ENCODE peak calls at places on chromosomes 4 and X, in five cellular contexts. Y is A549, Q is suprapubic skin, J is stomach, N is transverse colon. W is an unnamed sample.

GRCh38 chr4:17584502-17585213 is 7.7 kb downstream of the LAP3 start:
- DNase-seq in Y (no peak), Q (no peak), J (no peak), N (no peak), W (no peak)

GRCh38 chr4:93710101-93710846 is 118.3 kb upstream of the ATOH1 start:
- DNase-seq in Y (no peak), Q (no peak), J (no peak), N (no peak), W (no peak)

GRCh38 chrX:106987488-106987887 is 12.5 kb downstream of the MORC4 start:
- DNase-seq in Y (no peak), Q (no peak), J (no peak), N (no peak), W (no peak)

GRCh38 chr4:77264826-77265225 is 107.8 kb downstream of the CCNG2 start:
- DNase-seq in Y (no peak), Q (no peak), J (no peak), N (no peak), W (no peak)

GRCh38 chrX:153245288-153245731 is 66.2 kb downstream of the MAGEA1 start:
- DNase-seq in Y (no peak), Q (no peak), J (no peak), N (no peak), W (no peak)

GRCh38 chr4:53816561-53816960 is 225.3 kb upstream of the LNX1 start:
- DNase-seq in Y (no peak), Q (no peak), J (no peak), N (no peak), W (no peak)

GRCh38 chr4:111064342-111064993 is 441.6 kb upstream of the PITX2 start:
- DNase-seq in Y (peak), Q (no peak), J (no peak), N (no peak), W (no peak)

GRCh38 chrX:110346681-110347080 is 12.0 kb upstream of the RTL9 start:
- DNase-seq in Y (no peak), Q (peak), J (peak), N (no peak), W (no peak)

GRCh38 chr4:80237992-80238391 is 28.5 kb upstream of the FGF5 start:
- DNase-seq in Y (no peak), Q (no peak), J (no peak), N (no peak), W (no peak)

GRCh38 chr4:45646885-45647598 is 476.8 kb downstream of the GABRG1 start:
- DNase-seq in Y (no peak), Q (no peak), J (no peak), N (no peak), W (no peak)

GRCh38 chrX:105822138-105823091 is at the start of gene NRK:
- DNase-seq in Y (no peak), Q (peak), J (no peak), N (no peak), W (peak)

GRCh38 chrX:40096395-40097091 is 1.2 kb downstream of the BCOR start:
- DNase-seq in Y (peak), Q (no peak), J (no peak), N (peak), W (peak)

GRCh38 chr4:169032883-169033645 is 23.0 kb upstream of the CBR4 start:
- DNase-seq in Y (no peak), Q (no peak), J (no peak), N (no peak), W (no peak)

GRCh38 chr4:181272427-181272826 is 970.8 kb upstream of the TENM3 start:
- DNase-seq in Y (no peak), Q (no peak), J (no peak), N (no peak), W (no peak)

GRCh38 chrX:47690175-47690574 is 31.2 kb upstream of the UXT start:
- DNase-seq in Y (no peak), Q (no peak), J (no peak), N (no peak), W (no peak)

GRCh38 chr4:2930821-2931764 is 32.1 kb downstream of the NOP14 start:
- DNase-seq in Y (no peak), Q (peak), J (peak), N (peak), W (no peak)

GRCh38 chrX:16870861-16871584 is 861 bp upstream of the RBBP7 start:
- DNase-seq in Y (no peak), Q (no peak), J (peak), N (no peak), W (peak)

GRCh38 chr4:108094131-108094530 is 74.6 kb downstream of the LEF1 start:
- DNase-seq in Y (no peak), Q (no peak), J (no peak), N (no peak), W (no peak)

GRCh38 chrX:119236599-119237525 is 777 bp downstream of the PGRMC1 start:
- DNase-seq in Y (no peak), Q (peak), J (peak), N (peak), W (peak)

GRCh38 chrX:5976332-5976731 is 252.3 kb downstream of the NLGN4X start:
- DNase-seq in Y (no peak), Q (no peak), J (no peak), N (no peak), W (no peak)

GRCh38 chr4:128574706-128575105 is 234.8 kb upstream of the JADE1 start:
- DNase-seq in Y (peak), Q (peak), J (peak), N (peak), W (peak)

GRCh38 chr4:15077969-15078368 is 75.7 kb downstream of the CPEB2 start:
- DNase-seq in Y (no peak), Q (no peak), J (no peak), N (no peak), W (no peak)

GRCh38 chr4:27692868-27693634 is 832.4 kb downstream of the STIM2 start:
- DNase-seq in Y (no peak), Q (no peak), J (no peak), N (no peak), W (no peak)

GRCh38 chr4:122639181-122639580 is 18.3 kb upstream of the IL21 start:
- DNase-seq in Y (no peak), Q (no peak), J (no peak), N (no peak), W (no peak)

GRCh38 chr4:53313510-53313909 is 52.4 kb downstream of the SCFD2 start:
- DNase-seq in Y (peak), Q (no peak), J (no peak), N (no peak), W (no peak)

GRCh38 chr4:87497586-87497985 is 31.6 kb downstream of the SPARCL1 start:
- DNase-seq in Y (no peak), Q (no peak), J (no peak), N (no peak), W (no peak)

GRCh38 chr4:51858605-51859211 is 15.8 kb downstream of the DCUN1D4 start:
- DNase-seq in Y (no peak), Q (no peak), J (no peak), N (no peak), W (no peak)

GRCh38 chr4:133493776-133494175 is 344.7 kb downstream of the PCDH10 start:
- DNase-seq in Y (no peak), Q (no peak), J (no peak), N (no peak), W (no peak)

GRCh38 chr4:133493241-133493640 is 344.1 kb downstream of the PCDH10 start:
- DNase-seq in Y (no peak), Q (no peak), J (no peak), N (no peak), W (no peak)

GRCh38 chr4:133498149-133498548 is 349.1 kb downstream of the PCDH10 start:
- DNase-seq in Y (no peak), Q (no peak), J (no peak), N (no peak), W (no peak)
- H3K27ac ChIP-seq in Y (no peak), Q (no peak), J (no peak), N (no peak), W (no peak)

GRCh38 chr4:48906283-48907173 is at the start of gene OCIAD2:
- DNase-seq in Y (peak), Q (no peak), J (peak), N (peak), W (peak)
- TF ChIP-seq EP300 in Y (no peak), Q (no peak), J (no peak), N (no peak), W (no peak)

DNA sequence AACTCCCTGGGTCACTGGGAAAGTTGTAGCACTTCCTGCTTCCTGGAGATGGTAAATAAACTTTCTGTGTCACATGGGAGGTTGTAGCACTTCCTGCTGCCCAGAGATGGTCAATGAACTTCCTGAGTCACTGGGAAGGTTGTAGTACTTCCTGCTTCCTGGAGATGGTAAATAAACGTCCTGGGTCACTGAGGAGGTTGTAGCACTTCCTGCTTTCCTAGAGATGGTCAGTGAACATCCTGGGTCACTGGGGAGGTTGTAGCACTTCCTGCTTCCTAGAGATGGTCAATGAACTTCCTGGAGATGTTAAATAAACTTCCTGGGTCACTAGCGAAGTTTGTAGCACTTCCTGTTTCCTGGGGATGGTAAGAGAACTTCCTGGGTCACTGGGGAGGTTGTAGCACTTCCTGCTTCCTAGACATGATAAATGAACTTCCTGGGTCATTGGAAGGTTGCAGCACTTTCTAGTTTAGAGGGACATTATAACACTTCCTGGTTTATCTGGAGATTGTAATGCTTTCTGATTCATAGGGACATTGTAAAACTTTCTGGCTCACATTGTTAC is 62.3 kb upstream of the CD99 start:
- DNase-seq in Y (no peak), Q (no peak), J (no peak), N (no peak), W (no peak)
- H3K27ac ChIP-seq in Y (peak), Q (peak), J (peak), N (peak), W (no peak)

GRCh38 chr4:78322032-78322431 is 229.5 kb upstream of the ANXA3 start:
- DNase-seq in Y (no peak), Q (no peak), J (no peak), N (no peak), W (no peak)
- TF ChIP-seq EP300 in Y (no peak), Q (no peak), J (no peak), N (no peak), W (no peak)

GRCh38 chr4:90951037-90951436 is 823.8 kb downstream of the CCSER1 start:
- DNase-seq in Y (peak), Q (no peak), J (no peak), N (no peak), W (no peak)
- H3K27ac ChIP-seq in Y (no peak), Q (no peak), J (no peak), N (no peak), W (no peak)

GRCh38 chr4:153676491-153676890 is 7.6 kb upstream of the TLR2 start:
- DNase-seq in Y (no peak), Q (no peak), J (no peak), N (no peak), W (no peak)

GRCh38 chr4:153679476-153679875 is 4.6 kb upstream of the TLR2 start:
- DNase-seq in Y (no peak), Q (no peak), J (no peak), N (no peak), W (no peak)

DNA sequence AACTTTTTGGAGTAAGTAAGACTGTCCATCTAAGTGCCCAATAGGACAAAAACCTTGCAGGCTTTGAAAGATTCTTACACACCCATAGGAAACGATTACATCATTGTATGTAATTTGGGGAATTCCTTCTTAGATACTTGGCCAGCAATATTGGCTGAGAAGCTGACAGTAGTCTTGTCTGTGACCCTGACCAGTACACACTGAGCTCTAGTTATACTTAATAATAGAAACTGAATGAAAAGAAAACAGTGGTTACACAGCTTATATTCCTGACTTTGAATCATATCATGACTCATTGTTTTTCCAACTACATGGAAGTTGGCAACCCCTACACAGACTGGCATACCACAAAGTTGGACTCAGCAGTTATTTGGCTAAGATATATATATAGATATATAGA is 7.1 kb upstream of the TLR2 start:
- DNase-seq in Y (no peak), Q (no peak), J (no peak), N (no peak), W (no peak)
- TF ChIP-seq EP300 in Y (no peak), Q (no peak), J (no peak), N (no peak), W (no peak)

GRCh38 chr4:140690093-140690492 is 66.1 kb downstream of the TBC1D9 start:
- DNase-seq in Y (no peak), Q (no peak), J (no peak), N (no peak), W (no peak)

GRCh38 chr4:140689628-140690027 is 66.6 kb downstream of the TBC1D9 start:
- DNase-seq in Y (no peak), Q (no peak), J (no peak), N (no peak), W (no peak)

GRCh38 chr4:140693577-140693976 is 62.6 kb downstream of the TBC1D9 start:
- DNase-seq in Y (no peak), Q (no peak), J (no peak), N (no peak), W (no peak)

GRCh38 chr4:140688711-140689598 is 67.2 kb downstream of the TBC1D9 start:
- DNase-seq in Y (no peak), Q (no peak), J (no peak), N (no peak), W (no peak)

GRCh38 chr4:140691369-140691768 is 64.8 kb downstream of the TBC1D9 start:
- DNase-seq in Y (no peak), Q (no peak), J (no peak), N (no peak), W (no peak)
- H3K27ac ChIP-seq in Y (no peak), Q (peak), J (no peak), N (no peak), W (no peak)